ENCODE peak calls at places on chromosomes 13 and 19, in seven cellular contexts. Q is cardiac muscle cell, C is fibroblast of villous mesenchyme, I is fibroblast of mammary gland, Y is left ventricle myocardium inferior, P is Caco-2, G is upper lobe of right lung. W is an unnamed sample.

GRCh38 chr19:12715102-12715501 is 8.6 kb downstream of the TNPO2 start:
- DNase-seq in I (no peak), P (no peak), Y (no peak), Q (no peak), C (no peak), G (no peak), W (no peak)

GRCh38 chr13:73722120-73722519 is 412.1 kb downstream of the KLF12 start:
- DNase-seq in Q (peak; percentile 49), C (peak; percentile 18), I (peak; percentile 58), G (no peak), P (peak; percentile 18), Y (no peak), W (peak; percentile 72)

GRCh38 chr13:110382229-110382628 is 75.1 kb downstream of the COL4A2 start:
- DNase-seq in C (peak; percentile 85), I (peak; percentile 95), G (no peak), Q (peak; percentile 62), Y (no peak), P (no peak), W (peak; percentile 72)

GRCh38 chr19:23882493-23882892 is 32.2 kb upstream of the ZNF726 start:
- DNase-seq in I (no peak), Q (no peak), C (peak; percentile 36), Y (no peak), G (no peak), P (peak; percentile 19), W (peak; percentile 31)

GRCh38 chr13:100648354-100648753 is 26.2 kb downstream of the TMTC4 start:
- DNase-seq in I (no peak), G (no peak), C (no peak), P (no peak), Q (no peak), Y (no peak), W (no peak)

GRCh38 chr13:112759053-112759452 is 69.2 kb downstream of the ATP11A start:
- DNase-seq in Q (no peak), P (no peak), Y (no peak), C (no peak), G (no peak), I (no peak), W (no peak)

GRCh38 chr13:99442273-99442895 is 58.9 kb upstream of the TM9SF2 start:
- DNase-seq in Y (no peak), C (peak; percentile 62), Q (peak; percentile 68), I (peak; percentile 56), G (no peak), P (peak; percentile 69), W (no peak)

GRCh38 chr19:45884682-45885555 is 1.0 kb downstream of the IRF2BP1 start:
- DNase-seq in G (no peak), P (peak; percentile 41), C (no peak), Q (no peak), I (no peak), Y (no peak), W (no peak)

GRCh38 chr13:48769107-48769704 is 115.5 kb downstream of the CYSLTR2 start:
- DNase-seq in G (no peak), C (peak; percentile 93), Q (peak; percentile 96), I (peak; percentile 92), P (peak; percentile 88), Y (peak; percentile 41), W (peak; percentile 77)

DNA sequence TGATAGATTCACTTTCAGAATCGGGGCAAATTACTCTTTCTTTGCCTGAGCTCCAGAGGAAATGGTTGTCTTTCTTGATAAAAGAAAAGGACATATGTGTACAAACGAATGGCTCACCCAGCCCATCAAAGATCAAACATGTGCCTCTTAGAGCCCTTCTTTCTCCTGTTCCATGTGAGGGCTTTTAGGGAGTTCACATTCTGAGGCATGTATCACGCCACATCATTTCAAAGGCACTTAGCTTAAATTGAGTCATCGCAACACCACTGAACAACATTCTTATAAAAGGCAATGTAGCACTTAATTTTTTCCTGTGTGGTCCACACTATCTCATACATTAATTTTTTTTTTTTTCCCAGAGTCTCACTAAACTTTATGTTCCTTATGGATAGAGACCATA is 521.0 kb downstream of the SUCLA2 start:
- DNase-seq in C (peak; percentile 77), Y (no peak), I (peak; percentile 96), P (no peak), Q (peak; percentile 67), G (no peak), W (no peak)
- H3K4me3 ChIP-seq in C (no peak overlapping the region), Y (no peak overlapping the region), I (no peak overlapping the region), P (no peak overlapping the region), Q (no peak overlapping the region), G (no peak overlapping the region), W (no peak overlapping the region)

DNA sequence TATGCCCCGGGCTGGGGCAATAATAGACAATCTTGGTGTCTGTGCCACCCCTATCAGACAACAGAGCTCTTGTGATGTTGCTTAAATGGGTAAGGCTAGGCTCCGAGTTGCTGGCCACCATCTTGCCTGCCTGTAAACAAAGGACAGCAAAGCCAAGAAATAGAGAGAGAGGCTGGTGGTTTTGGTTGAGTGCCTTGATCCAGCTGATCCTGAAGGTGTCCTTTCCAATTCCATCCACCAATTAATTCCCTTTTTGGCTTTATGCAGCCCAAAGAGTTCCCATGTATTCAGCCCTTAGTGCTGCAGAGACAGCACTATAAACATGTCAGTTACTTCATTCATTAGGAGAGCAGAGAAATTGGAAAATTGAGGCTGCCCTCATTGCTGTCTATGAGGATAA is 41.7 kb upstream of the HOMER3 start:
- DNase-seq in G (no peak), I (no peak), Q (no peak), P (no peak), C (no peak), Y (no peak), W (no peak)
- TF ChIP-seq CTCF in G (no peak), I (no peak), Q (no peak), P (no peak), C (no peak), Y (no peak), W (no peak)

GRCh38 chr19:1062387-1063029 is 4.5 kb upstream of the ARHGAP45 start:
- DNase-seq in G (no peak), P (no peak), Y (no peak), C (no peak), Q (no peak), I (no peak), W (no peak)
- H3K4me3 ChIP-seq in G (no peak overlapping the region), P (no peak overlapping the region), Y (no peak overlapping the region), C (no peak overlapping the region), Q (no peak overlapping the region), I (no peak overlapping the region), W (no peak overlapping the region)

DNA sequence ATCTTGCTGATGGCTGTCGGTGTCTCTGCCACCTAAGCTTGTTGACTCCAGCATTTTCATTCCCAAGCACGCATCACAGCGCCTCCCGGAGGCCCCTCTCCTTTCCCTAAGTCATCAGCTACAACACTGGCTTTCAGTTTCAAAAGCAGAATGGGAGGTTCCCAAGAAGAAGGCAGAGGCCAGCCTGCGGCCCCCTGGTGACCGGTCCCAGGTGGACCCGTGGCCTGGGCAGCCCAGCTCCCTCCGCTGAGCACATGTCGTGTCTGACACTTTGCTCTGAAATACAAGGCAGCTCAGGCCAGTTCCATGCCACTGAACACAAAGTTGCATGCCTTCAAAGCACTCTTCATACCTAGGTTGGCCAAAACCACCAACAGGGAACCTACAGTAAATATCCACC is 8.5 kb downstream of the MLLT1 start:
- DNase-seq in P (no peak), I (peak; percentile 57), G (no peak), C (peak; percentile 74), Y (no peak), Q (no peak), W (no peak)
- TF ChIP-seq CTCF in P (no peak), I (peak; percentile 34), G (peak; percentile 5), C (peak; percentile 46), Y (peak; percentile 24), Q (peak; percentile 53), W (peak; percentile 45)

DNA sequence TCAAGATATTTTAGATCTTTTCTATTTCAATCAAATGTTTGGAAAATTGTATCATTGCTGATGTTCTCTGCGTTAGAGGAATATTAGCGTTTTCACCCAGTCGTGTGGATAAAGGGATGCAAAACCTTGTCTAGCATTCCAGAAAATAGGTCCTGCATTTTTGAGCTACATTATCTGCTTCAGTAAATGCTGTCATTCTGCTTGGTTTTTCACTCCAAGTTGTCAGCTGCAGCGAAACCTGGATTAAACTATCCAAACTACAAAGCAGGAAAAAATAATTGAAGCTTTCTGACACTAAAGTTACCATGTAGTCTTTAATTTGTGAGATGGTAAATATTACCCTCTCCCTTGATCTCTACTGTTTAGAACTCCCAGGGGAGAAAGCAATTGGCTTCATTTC is 1795.5 kb upstream of the PRR20A start:
- DNase-seq in I (no peak), P (no peak), G (no peak), C (no peak), Q (no peak), Y (no peak), W (no peak)
- H3K4me3 ChIP-seq in I (no peak overlapping the region), P (no peak overlapping the region), G (no peak overlapping the region), C (no peak overlapping the region), Q (no peak overlapping the region), Y (no peak overlapping the region), W (no peak overlapping the region)

GRCh38 chr19:14475251-14476073 is at the start of gene PTGER1:
- DNase-seq in C (peak; percentile 68), Q (peak; percentile 35), G (no peak), P (no peak), Y (no peak), I (peak; percentile 47), W (no peak)
- TF ChIP-seq CTCF in C (peak; percentile 55), Q (peak; percentile 50), G (peak; percentile 43), P (no peak), Y (peak; percentile 46), I (no peak), W (peak; percentile 45)

W was measured in epithelial cell of proximal tubule.